ENCODE peak calls at places on chromosomes 12 and 14, in nine cellular contexts. N, F, S, R, O, C, I, B and J are unnamed samples.

GRCh38 chr12:120741476-120742206 is 16.0 kb downstream of the ACADS start:
- DNase-seq in N (no peak), C (no peak), R (peak; percentile 54), O (no peak), S (no peak), I (no peak), F (no peak), B (no peak), J (no peak)

GRCh38 chr12:109946505-109946904 is 46.4 kb downstream of the TCHP start:
- DNase-seq in S (no peak), B (no peak), C (peak; percentile 62), R (no peak), N (peak; percentile 81), I (no peak), F (no peak), O (peak; percentile 65), J (no peak)

GRCh38 chr12:75042125-75042524 is 167.5 kb downstream of the KCNC2 start:
- DNase-seq in C (no peak), F (no peak), S (no peak), R (no peak), B (no peak), I (no peak), O (no peak), N (no peak), J (no peak)

GRCh38 chr14:28596336-28596735 is 170.3 kb upstream of the FOXG1 start:
- DNase-seq in R (no peak), C (peak; percentile 74), N (no peak), I (no peak), F (no peak), B (peak; percentile 71), O (no peak), S (no peak), J (no peak)

GRCh38 chr14:75562048-75562447 is 16.4 kb upstream of the FLVCR2 start:
- DNase-seq in I (no peak), R (no peak), S (no peak), N (no peak), O (no peak), B (no peak), C (no peak), F (no peak), J (no peak)

GRCh38 chr14:36538051-36538450 is 18.0 kb upstream of the NKX2-1 start:
- DNase-seq in F (no peak), B (no peak), N (no peak), I (no peak), C (no peak), S (no peak), R (no peak), O (no peak), J (no peak)

GRCh38 chr12:48542300-48542928 is 17.0 kb downstream of the OR8S1 start:
- DNase-seq in R (no peak), O (peak; percentile 31), B (peak; percentile 27), I (peak; percentile 32), F (peak; percentile 71), S (peak; percentile 53), C (peak; percentile 53), N (peak; percentile 75), J (peak; percentile 66)

GRCh38 chr14:100827751-100828447 is 2.0 kb downstream of the MEG3 start:
- DNase-seq in B (peak; percentile 77), O (peak; percentile 81), N (no peak), S (no peak), I (no peak), R (no peak), F (no peak), C (peak; percentile 75), J (no peak)

GRCh38 chr12:122079532-122080081 is 1.1 kb downstream of the MLXIP start:
- DNase-seq in F (peak; percentile 66), I (no peak), R (peak; percentile 73), O (no peak), C (no peak), B (no peak), N (no peak), S (no peak), J (no peak)

GRCh38 chr12:94299846-94300245 is 151.5 kb downstream of the PLXNC1 start:
- DNase-seq in S (no peak), B (no peak), R (no peak), N (no peak), C (no peak), F (no peak), O (no peak), I (no peak), J (no peak)

GRCh38 chr12:12474931-12475485 is 87.7 kb downstream of the DUSP16 start:
- DNase-seq in S (no peak), R (no peak), F (no peak), I (no peak), B (no peak), O (peak; percentile 43), C (peak; percentile 23), N (no peak), J (no peak)

GRCh38 chr12:8057839-8058238 is 8.3 kb downstream of the C3AR1 start:
- DNase-seq in B (peak; percentile 80), F (no peak), S (no peak), N (no peak), C (peak; percentile 88), R (no peak), O (peak; percentile 67), I (no peak), J (no peak)

GRCh38 chr12:47085815-47086252 is 6.1 kb upstream of the AMIGO2 start:
- DNase-seq in S (peak; percentile 21), O (peak; percentile 77), N (peak; percentile 31), I (no peak), R (no peak), B (peak; percentile 39), F (no peak), C (peak; percentile 73), J (no peak)

GRCh38 chr12:64716373-64716772 is 42.8 kb downstream of the GNS start:
- DNase-seq in C (no peak), R (no peak), B (no peak), S (no peak), O (no peak), I (no peak), F (no peak), N (no peak), J (no peak)

GRCh38 chr14:32472512-32473472 is 143.7 kb downstream of the AKAP6 start:
- DNase-seq in R (no peak), I (no peak), N (peak; percentile 67), F (no peak), S (no peak), C (peak; percentile 77), B (peak; percentile 78), O (peak; percentile 81), J (no peak)

DNA sequence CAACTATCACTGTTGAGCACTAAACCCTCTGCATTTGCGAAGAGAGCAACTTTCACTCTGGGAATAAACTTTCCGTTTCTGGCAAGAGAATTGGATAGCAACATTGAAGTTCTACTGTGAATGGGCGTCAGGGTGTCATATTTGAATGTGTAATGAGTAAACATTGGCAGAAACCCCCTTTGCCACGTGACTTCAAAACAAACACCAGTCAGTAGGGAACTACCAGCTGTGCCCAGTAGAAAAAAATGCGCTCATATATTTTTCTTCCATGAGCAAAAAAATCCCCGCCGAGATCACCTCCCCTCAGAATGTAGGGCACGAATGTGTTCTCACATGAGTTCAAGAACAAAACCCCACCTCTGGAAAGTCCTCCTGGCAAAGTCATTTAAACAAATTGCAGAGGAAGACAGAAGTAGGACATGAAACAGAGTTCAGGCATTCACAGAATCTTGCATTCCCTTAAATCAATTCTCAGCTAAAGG is 80.6 kb downstream of the BTG1 start:
- DNase-seq in R (no peak), O (peak; percentile 61), N (no peak), S (peak; percentile 26), C (no peak), F (no peak), I (no peak), B (peak; percentile 74), J (no peak)
- H3K4me3 ChIP-seq in R (no peak overlapping the region), O (no peak overlapping the region), N (no peak overlapping the region), S (no peak overlapping the region), C (no peak overlapping the region), F (peak overlapping the region; percentile 27), I (peak overlapping the region; percentile 39), B (peak overlapping the region; percentile 2), J (no peak overlapping the region)

GRCh38 chr12:113740699-113741098 is 225.4 kb downstream of the RBM19 start:
- DNase-seq in I (no peak), O (no peak), N (no peak), S (no peak), F (no peak), R (no peak), B (no peak), C (no peak), J (no peak)

GRCh38 chr12:113732916-113733315 is 233.2 kb downstream of the RBM19 start:
- DNase-seq in R (no peak), B (no peak), C (no peak), I (no peak), N (no peak), F (no peak), O (no peak), S (no peak), J (no peak)

GRCh38 chr12:113734503-113734902 is 231.6 kb downstream of the RBM19 start:
- DNase-seq in C (no peak), N (no peak), R (no peak), I (no peak), O (no peak), B (no peak), F (no peak), S (no peak), J (no peak)

GRCh38 chr12:113735146-113735545 is 231.0 kb downstream of the RBM19 start:
- DNase-seq in R (no peak), O (no peak), F (no peak), S (no peak), I (no peak), B (no peak), N (peak; percentile 29), C (no peak), J (no peak)
- H3K4me1 ChIP-seq in R (no peaks in the 10 kb centered on the region), O (no peaks in the 10 kb centered on the region), F (no peaks in the 10 kb centered on the region), S (no peaks in the 10 kb centered on the region), I (no peaks in the 10 kb centered on the region), B (no peaks in the 10 kb centered on the region), N (peaks cover 9% of the 10 kb centered on the region), C (no peaks in the 10 kb centered on the region), J (no peaks in the 10 kb centered on the region)

GRCh38 chr12:125406131-125406530 is 340.9 kb downstream of the AACS start:
- DNase-seq in F (no peak), S (no peak), B (no peak), R (no peak), C (no peak), I (no peak), O (no peak), N (no peak), J (no peak)
- H3K4me3 ChIP-seq in F (no peak overlapping the region), S (no peak overlapping the region), B (no peak overlapping the region), R (no peak overlapping the region), C (no peak overlapping the region), I (no peak overlapping the region), O (no peak overlapping the region), N (no peak overlapping the region), J (no peak overlapping the region)

DNA sequence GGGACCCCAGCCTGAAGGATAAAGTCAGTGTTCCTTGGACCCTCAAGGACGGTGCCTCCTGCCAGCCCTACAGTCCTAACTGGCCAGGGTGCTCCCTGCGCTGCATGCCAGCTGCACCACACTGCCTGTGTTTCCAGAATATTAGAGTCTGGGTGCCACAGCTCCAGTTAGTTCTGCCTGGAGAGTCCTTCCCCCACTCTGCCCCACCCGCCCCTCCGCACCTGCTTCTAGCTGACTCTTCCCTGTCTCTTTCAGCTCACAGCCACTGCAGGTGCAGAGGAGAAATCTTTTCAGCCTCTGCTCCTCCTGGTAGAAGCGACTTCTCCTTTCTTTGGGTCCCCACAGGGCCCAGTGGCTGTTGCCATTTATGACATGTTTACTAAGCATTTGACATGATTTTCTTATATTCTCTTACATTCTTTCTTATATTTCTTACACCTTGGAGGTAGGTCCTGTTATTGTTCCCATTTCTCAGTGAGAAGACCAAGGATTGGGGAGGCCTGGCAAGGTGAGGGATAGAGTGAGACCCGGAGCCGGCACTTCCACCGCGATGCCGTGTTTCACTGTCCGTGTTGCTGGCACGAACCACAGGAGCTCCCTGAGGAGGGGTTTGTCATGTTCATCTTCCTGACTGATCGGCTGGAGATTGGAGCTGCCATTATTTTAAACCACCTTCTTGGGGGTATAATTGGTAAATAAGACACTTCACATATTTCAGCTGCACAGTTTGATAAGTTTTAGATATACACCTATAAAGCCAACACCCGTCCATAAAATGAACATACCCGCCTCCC is 29.4 kb downstream of the SYNE3 start:
- DNase-seq in C (no peak), F (no peak), S (peak; percentile 62), N (no peak), R (no peak), B (no peak), O (no peak), I (no peak), J (no peak)
- H3K4me1 ChIP-seq in C (no peaks in the 10 kb centered on the region), F (peaks cover 26% of the 10 kb centered on the region), S (peaks cover 76% of the 10 kb centered on the region), N (no peaks in the 10 kb centered on the region), R (peaks cover 38% of the 10 kb centered on the region), B (peaks cover 27% of the 10 kb centered on the region), O (peaks cover 26% of the 10 kb centered on the region), I (peaks cover 14% of the 10 kb centered on the region), J (peaks cover 68% of the 10 kb centered on the region)